ENCODE peak calls at places on chromosomes 12 and 14, in five cellular contexts. D is cardiac muscle cell; Q is stimulated activated CD4-positive, alpha-beta T cell treated with anti-CD3 and anti-CD28 coated beads, Interleukin-12 subunit alpha, Interleukin-12 subunit beta, amount 100 ng/mL, for 4 hours; I is RCC 7860; H is GM12864. J is an unnamed sample.

GRCh38 chr14:56417173-56417572 is 162.4 kb upstream of the TMEM260 start:
- DNase-seq in D (no peak), Q (no peak), I (no peak), H (no peak), J (no peak)

GRCh38 chr12:131919366-131920156 is 9.5 kb upstream of the PUS1 start:
- DNase-seq in D (no peak), Q (no peak), I (no peak), H (no peak), J (no peak)

GRCh38 chr12:575948-576612 is 87.2 kb downstream of the NINJ2 start:
- DNase-seq in D (peak; percentile 69), Q (peak; percentile 86), I (peak; percentile 41), H (peak; percentile 29), J (peak; percentile 40)

GRCh38 chr14:25111061-25111601 is 61.2 kb upstream of the STXBP6 start:
- DNase-seq in D (no peak), Q (no peak), I (peak; percentile 91), H (no peak), J (no peak)

GRCh38 chr14:94945615-94946014 is 175.7 kb upstream of the GSC start:
- DNase-seq in D (no peak), Q (no peak), I (no peak), H (no peak), J (no peak)

GRCh38 chr14:94545131-94545841 is 16.0 kb upstream of the SERPINA4 start:
- DNase-seq in D (no peak), Q (no peak), I (no peak), H (no peak), J (no peak)

GRCh38 chr14:70282666-70283065 is 76.8 kb downstream of the COX16 start:
- DNase-seq in D (no peak), Q (no peak), I (no peak), H (peak; percentile 26), J (no peak)

GRCh38 chr12:62621239-62621638 is 154.6 kb downstream of the MON2 start:
- DNase-seq in D (no peak), Q (no peak), I (no peak), H (no peak), J (no peak)

GRCh38 chr14:102777711-102778615 is 714 bp downstream of the TRAF3 start:
- DNase-seq in D (peak; percentile 36), Q (peak; percentile 24), I (no peak), H (no peak), J (no peak)

GRCh38 chr12:25925064-25925463 is 33.4 kb upstream of the RASSF8 start:
- DNase-seq in D (no peak), Q (no peak), I (no peak), H (no peak), J (no peak)

GRCh38 chr12:57236925-57237652 is 7.6 kb downstream of the SHMT2 start:
- DNase-seq in D (no peak), Q (no peak), I (no peak), H (no peak), J (no peak)

GRCh38 chr14:92456215-92457017 is 57.2 kb upstream of the RIN3 start:
- DNase-seq in D (peak; percentile 83), Q (no peak), I (peak; percentile 4), H (peak; percentile 25), J (no peak)

GRCh38 chr12:71665109-71665476 is 992 bp downstream of the THAP2 start:
- DNase-seq in D (no peak), Q (no peak), I (no peak), H (no peak), J (no peak)

GRCh38 chr12:63846249-63846967 is 1.9 kb downstream of the SRGAP1 start:
- DNase-seq in D (no peak), Q (no peak), I (peak; percentile 16), H (no peak), J (no peak)

GRCh38 chr14:22812744-22813143 is 2.5 kb downstream of the SLC7A7 start:
- DNase-seq in D (no peak), Q (no peak), I (no peak), H (no peak), J (no peak)

GRCh38 chr14:24274101-24274543 is 2.7 kb upstream of the RABGGTA start:
- DNase-seq in D (no peak), Q (peak; percentile 34), I (no peak), H (peak; percentile 85), J (peak; percentile 93)

GRCh38 chr12:55742719-55743130 is at the start of gene GDF11:
- DNase-seq in D (peak; percentile 93), Q (peak; percentile 72), I (peak; percentile 41), H (no peak), J (no peak)

GRCh38 chr12:93782854-93783253 is 105.7 kb downstream of the CRADD start:
- DNase-seq in D (no peak), Q (no peak), I (no peak), H (no peak), J (no peak)

GRCh38 chr12:49902399-49903350 is 1.0 kb downstream of the FAIM2 start:
- DNase-seq in D (no peak), Q (no peak), I (no peak), H (no peak), J (no peak)

GRCh38 chr12:102740157-102741032 is 176.6 kb downstream of the PAH start:
- DNase-seq in D (peak; percentile 11), Q (no peak), I (no peak), H (no peak), J (no peak)

GRCh38 chr12:96093543-96094196 is 58.3 kb upstream of the LTA4H start:
- DNase-seq in D (no peak), Q (no peak), I (no peak), H (no peak), J (no peak)

J was measured in GM12878.